ENCODE peak calls at places on chromosome 20, in four cellular contexts. One of them, this sample, is unnamed.

GRCh38 chr20:53186630-53187029 is 214.5 kb downstream of the TSHZ2 start:
- DNase-seq in K562: peak
- DNase-seq in HepG2: no peak
- DNase-seq in SK-N-SH: no peak
- DNase-seq in this sample: no peak

GRCh38 chr20:23625236-23625964 is 12.4 kb downstream of the CST3 start:
- DNase-seq in K562: no peak
- DNase-seq in SK-N-SH: no peak
- DNase-seq in HepG2: no peak
- DNase-seq in this sample: no peak

GRCh38 chr20:44911264-44911921 is 1.5 kb downstream of the PABPC1L start:
- DNase-seq in HepG2: peak
- DNase-seq in K562: peak
- DNase-seq in SK-N-SH: peak
- DNase-seq in this sample: peak

GRCh38 chr20:25259358-25259757 is 11.5 kb downstream of the PYGB start:
- DNase-seq in K562: no peak
- DNase-seq in HepG2: no peak
- DNase-seq in SK-N-SH: no peak
- DNase-seq in this sample: no peak

GRCh38 chr20:16541226-16541625 is 32.0 kb downstream of the KIF16B start:
- DNase-seq in K562: no peak
- DNase-seq in SK-N-SH: no peak
- DNase-seq in HepG2: no peak
- DNase-seq in this sample: no peak

GRCh38 chr20:13140775-13141174 is 80.3 kb upstream of the ISM1 start:
- DNase-seq in SK-N-SH: no peak
- DNase-seq in K562: no peak
- DNase-seq in HepG2: no peak
- DNase-seq in this sample: no peak

GRCh38 chr20:36372671-36373070 is 66.5 kb downstream of the DLGAP4 start:
- DNase-seq in K562: no peak
- DNase-seq in SK-N-SH: no peak
- DNase-seq in HepG2: no peak
- DNase-seq in this sample: no peak

GRCh38 chr20:14622796-14623195 is 285.4 kb upstream of the FLRT3 start:
- DNase-seq in SK-N-SH: no peak
- DNase-seq in HepG2: peak
- DNase-seq in K562: no peak
- DNase-seq in this sample: no peak

GRCh38 chr20:1211954-1212497 is 8.8 kb downstream of the C20orf202 start:
- DNase-seq in K562: no peak
- DNase-seq in HepG2: no peak
- DNase-seq in SK-N-SH: no peak
- DNase-seq in this sample: no peak

GRCh38 chr20:3082306-3082951 is 2.1 kb downstream of the AVP start:
- DNase-seq in SK-N-SH: peak
- DNase-seq in K562: no peak
- DNase-seq in HepG2: no peak
- DNase-seq in this sample: no peak

GRCh38 chr20:36035720-36036119 is 67.3 kb downstream of the CNBD2 start:
- DNase-seq in K562: no peak
- DNase-seq in SK-N-SH: no peak
- DNase-seq in HepG2: no peak
- DNase-seq in this sample: peak

GRCh38 chr20:54212226-54212625 is 4.3 kb downstream of the PFDN4 start:
- DNase-seq in HepG2: no peak
- DNase-seq in K562: no peak
- DNase-seq in SK-N-SH: no peak
- DNase-seq in this sample: no peak

GRCh38 chr20:36835453-36836198 is 40.3 kb upstream of the TLDC2 start:
- DNase-seq in SK-N-SH: peak
- DNase-seq in HepG2: no peak
- DNase-seq in K562: peak
- DNase-seq in this sample: peak

GRCh38 chr20:49893242-49894072 is 21.9 kb downstream of the SPATA2 start:
- DNase-seq in K562: no peak
- DNase-seq in SK-N-SH: no peak
- DNase-seq in HepG2: no peak
- DNase-seq in this sample: no peak

GRCh38 chr20:50594231-50594590 is 84.0 kb downstream of the PTPN1 start:
- DNase-seq in HepG2: no peak
- DNase-seq in SK-N-SH: no peak
- DNase-seq in K562: no peak
- DNase-seq in this sample: no peak

GRCh38 chr20:35561268-35561667 is 19.4 kb downstream of the ERGIC3 start:
- DNase-seq in HepG2: peak
- DNase-seq in K562: no peak
- DNase-seq in SK-N-SH: peak
- DNase-seq in this sample: peak

GRCh38 chr20:33947709-33948295 is 45.9 kb upstream of the RALY start:
- DNase-seq in SK-N-SH: peak
- DNase-seq in K562: peak
- DNase-seq in HepG2: peak
- DNase-seq in this sample: peak

GRCh38 chr20:36385503-36385902 is 79.4 kb downstream of the DLGAP4 start:
- DNase-seq in K562: no peak
- DNase-seq in HepG2: no peak
- DNase-seq in SK-N-SH: peak
- DNase-seq in this sample: no peak

GRCh38 chr20:34951252-34951651 is 4.4 kb downstream of the GSS start:
- DNase-seq in SK-N-SH: no peak
- DNase-seq in K562: no peak
- DNase-seq in HepG2: no peak
- DNase-seq in this sample: no peak

GRCh38 chr20:531608-532007 is 12.0 kb downstream of the CSNK2A1 start:
- DNase-seq in K562: no peak
- DNase-seq in HepG2: peak
- DNase-seq in SK-N-SH: no peak
- DNase-seq in this sample: no peak

GRCh38 chr20:41467690-41468089 is 101.1 kb upstream of the EMILIN3 start:
- DNase-seq in SK-N-SH: no peak
- DNase-seq in K562: no peak
- DNase-seq in HepG2: no peak
- DNase-seq in this sample: no peak

GRCh38 chr20:59629141-59630045 is 25.1 kb downstream of the PHACTR3 start:
- DNase-seq in HepG2: no peak
- DNase-seq in K562: no peak
- DNase-seq in SK-N-SH: no peak
- DNase-seq in this sample: no peak

GRCh38 chr20:59631751-59632380 is 27.5 kb downstream of the PHACTR3 start:
- DNase-seq in K562: no peak
- DNase-seq in HepG2: no peak
- DNase-seq in SK-N-SH: no peak
- DNase-seq in this sample: no peak

GRCh38 chr20:59628171-59628570 is 23.8 kb downstream of the PHACTR3 start:
- DNase-seq in SK-N-SH: no peak
- DNase-seq in HepG2: no peak
- DNase-seq in K562: no peak
- DNase-seq in this sample: no peak

GRCh38 chr20:59632426-59633113 is 28.2 kb downstream of the PHACTR3 start:
- DNase-seq in K562: no peak
- DNase-seq in HepG2: no peak
- DNase-seq in SK-N-SH: no peak
- DNase-seq in this sample: no peak

GRCh38 chr20:59630526-59630925 is 26.2 kb downstream of the PHACTR3 start:
- DNase-seq in HepG2: no peak
- DNase-seq in SK-N-SH: no peak
- DNase-seq in K562: no peak
- DNase-seq in this sample: no peak
- TF ChIP-seq JUND in HepG2: no peak
- TF ChIP-seq JUND in SK-N-SH: no peak
- TF ChIP-seq JUND in K562: no peak
- TF ChIP-seq JUND in this sample: no peak

DNA sequence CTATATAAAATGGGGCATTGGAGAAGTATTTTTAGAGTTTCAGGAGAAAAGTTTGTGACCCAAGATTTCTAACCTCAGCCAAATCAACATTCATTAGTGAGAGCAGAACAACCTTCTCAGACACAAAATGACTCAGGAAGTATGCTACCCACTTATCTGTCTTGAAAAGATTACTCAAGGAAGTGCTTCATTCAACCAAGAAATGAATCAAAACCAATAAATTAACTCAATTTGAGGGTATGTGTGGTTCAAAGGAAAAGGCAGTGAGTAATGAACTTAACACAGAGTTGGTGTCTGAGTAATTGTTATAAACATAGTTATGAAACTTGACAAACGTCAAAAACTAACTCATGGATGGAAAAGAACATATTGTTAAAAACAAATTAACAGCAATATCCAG is 227.6 kb downstream of the HAO1 start:
- DNase-seq in K562: no peak
- DNase-seq in SK-N-SH: no peak
- DNase-seq in HepG2: no peak
- DNase-seq in this sample: no peak
- TF ChIP-seq JUND in K562: no peak
- TF ChIP-seq JUND in SK-N-SH: no peak
- TF ChIP-seq JUND in HepG2: no peak
- TF ChIP-seq JUND in this sample: no peak

GRCh38 chr20:18666803-18667460 is 79.1 kb downstream of the DTD1 start:
- DNase-seq in HepG2: no peak
- DNase-seq in SK-N-SH: peak
- DNase-seq in K562: no peak
- DNase-seq in this sample: no peak
- TF ChIP-seq JUND in HepG2: no peak
- TF ChIP-seq JUND in SK-N-SH: no peak
- TF ChIP-seq JUND in K562: no peak
- TF ChIP-seq JUND in this sample: no peak

GRCh38 chr20:63565699-63566335 is 8.2 kb downstream of the HELZ2 start:
- DNase-seq in SK-N-SH: no peak
- DNase-seq in HepG2: no peak
- DNase-seq in K562: no peak
- DNase-seq in this sample: no peak

GRCh38 chr20:63565021-63565698 is 8.9 kb downstream of the HELZ2 start:
- DNase-seq in SK-N-SH: no peak
- DNase-seq in HepG2: no peak
- DNase-seq in K562: no peak
- DNase-seq in this sample: no peak

GRCh38 chr20:63567132-63567381 is 7.0 kb downstream of the HELZ2 start:
- DNase-seq in SK-N-SH: no peak
- DNase-seq in K562: no peak
- DNase-seq in HepG2: no peak
- DNase-seq in this sample: no peak

GRCh38 chr20:63567382-63568169 is 6.5 kb downstream of the HELZ2 start:
- DNase-seq in SK-N-SH: no peak
- DNase-seq in K562: no peak
- DNase-seq in HepG2: no peak
- DNase-seq in this sample: no peak

DNA sequence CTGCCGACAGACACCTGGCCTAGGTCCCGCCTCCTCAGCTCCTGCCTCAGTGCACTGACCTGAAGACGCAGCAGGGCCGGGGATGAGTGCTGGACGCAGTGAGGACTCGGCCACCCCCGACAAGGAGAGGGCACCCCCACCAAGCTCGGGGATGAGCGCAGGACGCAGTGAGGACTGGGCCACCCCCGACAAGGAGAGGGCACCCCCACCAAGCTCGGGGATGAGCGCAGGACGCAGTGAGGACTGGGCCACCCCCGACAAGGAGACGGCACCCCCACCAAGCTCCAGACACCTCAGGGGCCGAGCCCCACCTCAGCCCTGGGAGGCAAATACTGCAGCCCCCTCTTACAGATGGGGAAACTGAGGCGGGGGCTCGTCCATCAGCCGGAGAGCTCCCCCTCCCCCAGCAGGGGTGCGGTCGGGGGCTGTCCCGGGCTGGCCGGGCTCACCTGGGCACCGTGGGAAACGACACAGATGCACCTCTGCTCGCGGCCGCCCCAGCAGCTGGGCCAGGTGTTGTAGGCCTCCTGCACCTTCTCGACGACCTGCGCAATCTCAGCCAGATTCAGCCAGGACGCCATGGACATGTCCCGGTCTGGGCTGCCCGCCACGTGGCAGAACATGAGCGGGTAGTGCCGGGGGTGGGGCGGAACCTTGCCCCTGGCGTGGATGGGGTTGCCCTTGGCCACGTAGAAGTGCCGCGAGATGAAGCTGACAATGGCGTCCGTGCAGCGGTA is 7.5 kb downstream of the HELZ2 start:
- DNase-seq in HepG2: no peak
- DNase-seq in K562: no peak
- DNase-seq in SK-N-SH: no peak
- DNase-seq in this sample: no peak
- TF ChIP-seq JUND in HepG2: no peak
- TF ChIP-seq JUND in K562: no peak
- TF ChIP-seq JUND in SK-N-SH: no peak
- TF ChIP-seq JUND in this sample: no peak

GRCh38 chr20:46640044-46640443 is 11.2 kb downstream of the SLC13A3 start:
- DNase-seq in K562: no peak
- DNase-seq in SK-N-SH: no peak
- DNase-seq in HepG2: no peak
- DNase-seq in this sample: no peak
- TF ChIP-seq JUND in K562: no peak
- TF ChIP-seq JUND in SK-N-SH: no peak
- TF ChIP-seq JUND in HepG2: no peak
- TF ChIP-seq JUND in this sample: no peak